ENCODE peak calls at places on chromosomes 1 and 21, in four cellular contexts. B is ACHN, Z is cardiac septum, N is suprapubic skin. L is an unnamed sample.
A peak's percentile ranks its signal among the peaks of the same experiment; 100 is the strongest.

GRCh38 chr1:169245706-169246105 is 121.9 kb downstream of the NME7 start:
- DNase-seq in B (no peak), Z (no peak), N (no peak), L (no peak)

GRCh38 chr1:206814716-206815341 is 42.5 kb upstream of the IL10 start:
- DNase-seq in B (peak; percentile 67), Z (no peak), N (no peak), L (no peak)

GRCh38 chr1:198496216-198497143 is 44.0 kb downstream of the ATP6V1G3 start:
- DNase-seq in B (peak; percentile 29), Z (no peak), N (no peak), L (no peak)

GRCh38 chr1:55626326-55626725 is 411.2 kb upstream of the USP24 start:
- DNase-seq in B (no peak), Z (no peak), N (no peak), L (no peak)

GRCh38 chr1:227788279-227789041 is 27.0 kb upstream of the PRSS38 start:
- DNase-seq in B (peak; percentile 75), Z (no peak), N (peak; percentile 86), L (peak; percentile 81)

GRCh38 chr1:12230549-12231275 is 882 bp downstream of the VPS13D start:
- DNase-seq in B (peak; percentile 35), Z (peak; percentile 86), N (peak; percentile 75), L (no peak)

GRCh38 chr1:14522331-14523241 is 75.9 kb upstream of the KAZN start:
- DNase-seq in B (peak; percentile 41), Z (no peak), N (peak; percentile 80), L (no peak)

GRCh38 chr1:30757196-30757949 is at the start of gene LAPTM5:
- DNase-seq in B (no peak), Z (peak; percentile 94), N (peak; percentile 79), L (no peak)

GRCh38 chr1:204196068-204196795 is at the start of gene KISS1:
- DNase-seq in B (no peak), Z (peak; percentile 71), N (no peak), L (no peak)

GRCh38 chr1:19650416-19651140 is 6.5 kb downstream of the NBL1 start:
- DNase-seq in B (no peak), Z (no peak), N (no peak), L (no peak)

GRCh38 chr1:165153182-165153581 is 203.3 kb downstream of the LMX1A start:
- DNase-seq in B (no peak), Z (no peak), N (no peak), L (no peak)

GRCh38 chr21:35190201-35190701 is 141.1 kb upstream of the RUNX1 start:
- DNase-seq in B (peak; percentile 9), Z (no peak), N (no peak), L (no peak)

GRCh38 chr1:24416666-24417391 is 1.2 kb downstream of the NIPAL3 start:
- DNase-seq in B (peak; percentile 78), Z (no peak), N (no peak), L (no peak)

GRCh38 chr1:239308701-239309333 is 77.6 kb upstream of the CHRM3 start:
- DNase-seq in B (peak; percentile 41), Z (no peak), N (no peak), L (no peak)

GRCh38 chr1:26162220-26162703 is 3.4 kb downstream of the FAM110D start:
- DNase-seq in B (no peak), Z (no peak), N (no peak), L (no peak)

GRCh38 chr21:27021046-27021445 is 54.2 kb upstream of the ADAMTS5 start:
- DNase-seq in B (no peak), Z (no peak), N (no peak), L (no peak)